ENCODE peak calls at places on chromosome 11, in nine cellular contexts. One of them, this sample, is unnamed.

GRCh38 chr11:112537846-112538330 is 277.2 kb upstream of the PLET1 start:
- DNase-seq in right cardiac atrium: no peak
- DNase-seq in GM20000: no peak
- DNase-seq in effector CD4-positive, alpha-beta T cell: no peak
- DNase-seq in SW 1271: no peak
- DNase-seq in HEK293T: no peak
- DNase-seq in lower lobe of right lung: no peak
- DNase-seq in Peyer's patch: no peak
- DNase-seq in natural killer cell: no peak
- DNase-seq in this sample: no peak

GRCh38 chr11:106152824-106153223 is 75.4 kb downstream of the AASDHPPT start:
- DNase-seq in right cardiac atrium: no peak
- DNase-seq in GM20000: no peak
- DNase-seq in effector CD4-positive, alpha-beta T cell: no peak
- DNase-seq in SW 1271: no peak
- DNase-seq in HEK293T: no peak
- DNase-seq in lower lobe of right lung: no peak
- DNase-seq in Peyer's patch: no peak
- DNase-seq in natural killer cell: no peak
- DNase-seq in this sample: peak; percentile 50

GRCh38 chr11:8354622-8355417 is 91.1 kb upstream of the LMO1 start:
- DNase-seq in right cardiac atrium: no peak
- DNase-seq in GM20000: no peak
- DNase-seq in effector CD4-positive, alpha-beta T cell: no peak
- DNase-seq in SW 1271: no peak
- DNase-seq in HEK293T: no peak
- DNase-seq in lower lobe of right lung: no peak
- DNase-seq in Peyer's patch: no peak
- DNase-seq in natural killer cell: no peak
- DNase-seq in this sample: no peak

GRCh38 chr11:117826360-117826635 is 1.8 kb upstream of the FXYD2 start:
- DNase-seq in right cardiac atrium: no peak
- DNase-seq in GM20000: no peak
- DNase-seq in effector CD4-positive, alpha-beta T cell: no peak
- DNase-seq in SW 1271: no peak
- DNase-seq in HEK293T: no peak
- DNase-seq in lower lobe of right lung: no peak
- DNase-seq in Peyer's patch: no peak
- DNase-seq in natural killer cell: no peak
- DNase-seq in this sample: no peak

GRCh38 chr11:119085523-119085878 is 820 bp downstream of the HMBS start:
- DNase-seq in right cardiac atrium: peak; percentile 65
- DNase-seq in GM20000: peak; percentile 36
- DNase-seq in effector CD4-positive, alpha-beta T cell: peak; percentile 11
- DNase-seq in SW 1271: no peak
- DNase-seq in HEK293T: no peak
- DNase-seq in lower lobe of right lung: no peak
- DNase-seq in Peyer's patch: no peak
- DNase-seq in natural killer cell: no peak
- DNase-seq in this sample: no peak

GRCh38 chr11:225734-226453 is 10.2 kb downstream of the SIRT3 start:
- DNase-seq in right cardiac atrium: no peak
- DNase-seq in GM20000: no peak
- DNase-seq in effector CD4-positive, alpha-beta T cell: no peak
- DNase-seq in SW 1271: no peak
- DNase-seq in HEK293T: no peak
- DNase-seq in lower lobe of right lung: no peak
- DNase-seq in Peyer's patch: no peak
- DNase-seq in natural killer cell: no peak
- DNase-seq in this sample: no peak

GRCh38 chr11:100709233-100709999 is 22.3 kb downstream of the ARHGAP42 start:
- DNase-seq in right cardiac atrium: no peak
- DNase-seq in GM20000: peak; percentile 44
- DNase-seq in effector CD4-positive, alpha-beta T cell: no peak
- DNase-seq in SW 1271: no peak
- DNase-seq in HEK293T: no peak
- DNase-seq in lower lobe of right lung: no peak
- DNase-seq in Peyer's patch: no peak
- DNase-seq in natural killer cell: no peak
- DNase-seq in this sample: no peak

GRCh38 chr11:69567951-69568808 is 72.8 kb upstream of the CCND1 start:
- DNase-seq in right cardiac atrium: no peak
- DNase-seq in GM20000: no peak
- DNase-seq in effector CD4-positive, alpha-beta T cell: no peak
- DNase-seq in SW 1271: no peak
- DNase-seq in HEK293T: no peak
- DNase-seq in lower lobe of right lung: no peak
- DNase-seq in Peyer's patch: no peak
- DNase-seq in natural killer cell: no peak
- DNase-seq in this sample: no peak

GRCh38 chr11:72317982-72318381 is 74.0 kb upstream of the PHOX2A start:
- DNase-seq in right cardiac atrium: no peak
- DNase-seq in GM20000: no peak
- DNase-seq in effector CD4-positive, alpha-beta T cell: no peak
- DNase-seq in SW 1271: no peak
- DNase-seq in HEK293T: no peak
- DNase-seq in lower lobe of right lung: no peak
- DNase-seq in Peyer's patch: no peak
- DNase-seq in natural killer cell: no peak
- DNase-seq in this sample: no peak

GRCh38 chr11:110455718-110456117 is 26.0 kb downstream of the FDX1 start:
- DNase-seq in right cardiac atrium: no peak
- DNase-seq in GM20000: no peak
- DNase-seq in effector CD4-positive, alpha-beta T cell: no peak
- DNase-seq in SW 1271: no peak
- DNase-seq in HEK293T: no peak
- DNase-seq in lower lobe of right lung: no peak
- DNase-seq in Peyer's patch: no peak
- DNase-seq in natural killer cell: no peak
- DNase-seq in this sample: no peak

GRCh38 chr11:46175401-46176002 is 54.2 kb upstream of the PHF21A start:
- DNase-seq in right cardiac atrium: no peak
- DNase-seq in GM20000: no peak
- DNase-seq in effector CD4-positive, alpha-beta T cell: no peak
- DNase-seq in SW 1271: no peak
- DNase-seq in HEK293T: no peak
- DNase-seq in lower lobe of right lung: no peak
- DNase-seq in Peyer's patch: no peak
- DNase-seq in natural killer cell: no peak
- DNase-seq in this sample: no peak

GRCh38 chr11:101169944-101170343 is 40.3 kb upstream of the PGR start:
- DNase-seq in right cardiac atrium: no peak
- DNase-seq in GM20000: no peak
- DNase-seq in effector CD4-positive, alpha-beta T cell: no peak
- DNase-seq in SW 1271: no peak
- DNase-seq in HEK293T: no peak
- DNase-seq in lower lobe of right lung: no peak
- DNase-seq in Peyer's patch: no peak
- DNase-seq in natural killer cell: no peak
- DNase-seq in this sample: no peak

GRCh38 chr11:65290448-65291165 is 24.1 kb upstream of the CDC42EP2 start:
- DNase-seq in right cardiac atrium: peak; percentile 97
- DNase-seq in GM20000: peak; percentile 60
- DNase-seq in effector CD4-positive, alpha-beta T cell: no peak
- DNase-seq in SW 1271: no peak
- DNase-seq in HEK293T: no peak
- DNase-seq in lower lobe of right lung: peak; percentile 91
- DNase-seq in Peyer's patch: peak; percentile 42
- DNase-seq in natural killer cell: no peak
- DNase-seq in this sample: peak; percentile 100

GRCh38 chr11:24082860-24083259 is 414.0 kb upstream of the LUZP2 start:
- DNase-seq in right cardiac atrium: no peak
- DNase-seq in GM20000: no peak
- DNase-seq in effector CD4-positive, alpha-beta T cell: no peak
- DNase-seq in SW 1271: no peak
- DNase-seq in HEK293T: no peak
- DNase-seq in lower lobe of right lung: no peak
- DNase-seq in Peyer's patch: no peak
- DNase-seq in natural killer cell: no peak
- DNase-seq in this sample: no peak

GRCh38 chr11:109641549-109641948 is 219.6 kb downstream of the C11orf87 start:
- DNase-seq in right cardiac atrium: no peak
- DNase-seq in GM20000: no peak
- DNase-seq in effector CD4-positive, alpha-beta T cell: no peak
- DNase-seq in SW 1271: no peak
- DNase-seq in HEK293T: peak; percentile 38
- DNase-seq in lower lobe of right lung: no peak
- DNase-seq in Peyer's patch: no peak
- DNase-seq in natural killer cell: no peak
- DNase-seq in this sample: no peak

GRCh38 chr11:67233584-67234190 is 32.6 kb upstream of the GRK2 start:
- DNase-seq in right cardiac atrium: no peak
- DNase-seq in GM20000: no peak
- DNase-seq in effector CD4-positive, alpha-beta T cell: no peak
- DNase-seq in SW 1271: no peak
- DNase-seq in HEK293T: no peak
- DNase-seq in lower lobe of right lung: no peak
- DNase-seq in Peyer's patch: no peak
- DNase-seq in natural killer cell: no peak
- DNase-seq in this sample: no peak

GRCh38 chr11:118921929-118922744 is 3.6 kb downstream of the BCL9L start:
- DNase-seq in right cardiac atrium: peak; percentile 96
- DNase-seq in GM20000: no peak
- DNase-seq in effector CD4-positive, alpha-beta T cell: no peak
- DNase-seq in SW 1271: peak; percentile 79
- DNase-seq in HEK293T: no peak
- DNase-seq in lower lobe of right lung: peak; percentile 87
- DNase-seq in Peyer's patch: peak; percentile 38
- DNase-seq in natural killer cell: no peak
- DNase-seq in this sample: peak; percentile 93

GRCh38 chr11:23236846-23237550 is 376.7 kb upstream of the CCDC179 start:
- DNase-seq in right cardiac atrium: no peak
- DNase-seq in GM20000: no peak
- DNase-seq in effector CD4-positive, alpha-beta T cell: no peak
- DNase-seq in SW 1271: no peak
- DNase-seq in HEK293T: no peak
- DNase-seq in lower lobe of right lung: no peak
- DNase-seq in Peyer's patch: no peak
- DNase-seq in natural killer cell: no peak
- DNase-seq in this sample: peak; percentile 7

GRCh38 chr11:62909107-62909894 is 11.9 kb downstream of the CHRM1 start:
- DNase-seq in right cardiac atrium: peak; percentile 89
- DNase-seq in GM20000: no peak
- DNase-seq in effector CD4-positive, alpha-beta T cell: no peak
- DNase-seq in SW 1271: no peak
- DNase-seq in HEK293T: peak; percentile 74
- DNase-seq in lower lobe of right lung: peak; percentile 82
- DNase-seq in Peyer's patch: no peak
- DNase-seq in natural killer cell: no peak
- DNase-seq in this sample: peak; percentile 30

GRCh38 chr11:43646767-43647166 is 33.8 kb upstream of the HSD17B12 start:
- DNase-seq in right cardiac atrium: no peak
- DNase-seq in GM20000: no peak
- DNase-seq in effector CD4-positive, alpha-beta T cell: no peak
- DNase-seq in SW 1271: no peak
- DNase-seq in HEK293T: no peak
- DNase-seq in lower lobe of right lung: no peak
- DNase-seq in Peyer's patch: no peak
- DNase-seq in natural killer cell: no peak
- DNase-seq in this sample: no peak

GRCh38 chr11:12120031-12121008 is 9.9 kb downstream of the MICAL2 start:
- DNase-seq in right cardiac atrium: no peak
- DNase-seq in GM20000: no peak
- DNase-seq in effector CD4-positive, alpha-beta T cell: no peak
- DNase-seq in SW 1271: no peak
- DNase-seq in HEK293T: no peak
- DNase-seq in lower lobe of right lung: no peak
- DNase-seq in Peyer's patch: no peak
- DNase-seq in natural killer cell: no peak
- DNase-seq in this sample: no peak

GRCh38 chr11:125886997-125887372 is 483 bp upstream of the HYLS1 start:
- DNase-seq in right cardiac atrium: peak; percentile 79
- DNase-seq in GM20000: peak; percentile 38
- DNase-seq in effector CD4-positive, alpha-beta T cell: peak; percentile 33
- DNase-seq in SW 1271: peak; percentile 31
- DNase-seq in HEK293T: no peak
- DNase-seq in lower lobe of right lung: peak; percentile 67
- DNase-seq in Peyer's patch: peak; percentile 47
- DNase-seq in natural killer cell: no peak
- DNase-seq in this sample: peak; percentile 11

GRCh38 chr11:114553642-114554041 is 6.0 kb downstream of the NXPE1 start:
- DNase-seq in right cardiac atrium: no peak
- DNase-seq in GM20000: no peak
- DNase-seq in effector CD4-positive, alpha-beta T cell: no peak
- DNase-seq in SW 1271: no peak
- DNase-seq in HEK293T: no peak
- DNase-seq in lower lobe of right lung: no peak
- DNase-seq in Peyer's patch: no peak
- DNase-seq in natural killer cell: no peak
- DNase-seq in this sample: no peak

GRCh38 chr11:116990061-116990473 is 108.2 kb downstream of the SIK3 start:
- DNase-seq in right cardiac atrium: no peak
- DNase-seq in GM20000: no peak
- DNase-seq in effector CD4-positive, alpha-beta T cell: no peak
- DNase-seq in SW 1271: no peak
- DNase-seq in HEK293T: no peak
- DNase-seq in lower lobe of right lung: no peak
- DNase-seq in Peyer's patch: no peak
- DNase-seq in natural killer cell: no peak
- DNase-seq in this sample: peak; percentile 63

GRCh38 chr11:70303070-70303469 is 32.6 kb downstream of the PPFIA1 start:
- DNase-seq in right cardiac atrium: peak; percentile 63
- DNase-seq in GM20000: no peak
- DNase-seq in effector CD4-positive, alpha-beta T cell: no peak
- DNase-seq in SW 1271: no peak
- DNase-seq in HEK293T: no peak
- DNase-seq in lower lobe of right lung: no peak
- DNase-seq in Peyer's patch: no peak
- DNase-seq in natural killer cell: no peak
- DNase-seq in this sample: peak; percentile 84

GRCh38 chr11:47847892-47848635 is at the start of gene NUP160:
- DNase-seq in right cardiac atrium: peak; percentile 95
- DNase-seq in GM20000: peak; percentile 87
- DNase-seq in effector CD4-positive, alpha-beta T cell: peak; percentile 86
- DNase-seq in SW 1271: no peak
- DNase-seq in HEK293T: peak; percentile 86
- DNase-seq in lower lobe of right lung: peak; percentile 93
- DNase-seq in Peyer's patch: peak; percentile 88
- DNase-seq in natural killer cell: peak; percentile 89
- DNase-seq in this sample: peak; percentile 26

GRCh38 chr11:19428206-19429001 is 187.7 kb upstream of the E2F8 start:
- DNase-seq in right cardiac atrium: no peak
- DNase-seq in GM20000: no peak
- DNase-seq in effector CD4-positive, alpha-beta T cell: no peak
- DNase-seq in SW 1271: no peak
- DNase-seq in HEK293T: no peak
- DNase-seq in lower lobe of right lung: no peak
- DNase-seq in Peyer's patch: no peak
- DNase-seq in natural killer cell: no peak
- DNase-seq in this sample: no peak

GRCh38 chr11:64355078-64355940 is 3.7 kb upstream of the RPS6KA4 start:
- DNase-seq in right cardiac atrium: peak; percentile 93
- DNase-seq in GM20000: peak; percentile 87
- DNase-seq in effector CD4-positive, alpha-beta T cell: no peak
- DNase-seq in SW 1271: no peak
- DNase-seq in HEK293T: peak; percentile 79
- DNase-seq in lower lobe of right lung: peak; percentile 83
- DNase-seq in Peyer's patch: peak; percentile 54
- DNase-seq in natural killer cell: no peak
- DNase-seq in this sample: peak; percentile 74

GRCh38 chr11:17272823-17273222 is 3.7 kb upstream of the NUCB2 start:
- DNase-seq in right cardiac atrium: no peak
- DNase-seq in GM20000: no peak
- DNase-seq in effector CD4-positive, alpha-beta T cell: no peak
- DNase-seq in SW 1271: no peak
- DNase-seq in HEK293T: no peak
- DNase-seq in lower lobe of right lung: no peak
- DNase-seq in Peyer's patch: no peak
- DNase-seq in natural killer cell: no peak
- DNase-seq in this sample: no peak

GRCh38 chr11:76337918-76338317 is 43.0 kb downstream of the THAP12 start:
- DNase-seq in right cardiac atrium: no peak
- DNase-seq in GM20000: no peak
- DNase-seq in effector CD4-positive, alpha-beta T cell: no peak
- DNase-seq in SW 1271: no peak
- DNase-seq in HEK293T: no peak
- DNase-seq in lower lobe of right lung: no peak
- DNase-seq in Peyer's patch: no peak
- DNase-seq in natural killer cell: no peak
- DNase-seq in this sample: no peak

GRCh38 chr11:131904756-131905155 is 534.3 kb downstream of the NTM start:
- DNase-seq in right cardiac atrium: no peak
- DNase-seq in GM20000: no peak
- DNase-seq in effector CD4-positive, alpha-beta T cell: no peak
- DNase-seq in SW 1271: no peak
- DNase-seq in HEK293T: no peak
- DNase-seq in lower lobe of right lung: no peak
- DNase-seq in Peyer's patch: no peak
- DNase-seq in natural killer cell: no peak
- DNase-seq in this sample: no peak